ENCODE peak calls at places on chromosomes 11 and 22, in six cellular contexts. B, T, Z, H, J and X are unnamed samples.

GRCh38 chr11:105935791-105936190 is 86.2 kb downstream of the MSANTD4 start:
- DNase-seq in B (no peak), T (no peak), Z (peak), H (no peak), J (no peak), X (no peak)

GRCh38 chr11:57349491-57350274 is 11.5 kb downstream of the P2RX3 start:
- DNase-seq in B (no peak), T (peak), Z (peak), H (peak), J (peak), X (peak)

GRCh38 chr22:27992294-27993165 is 73.5 kb upstream of the PITPNB start:
- DNase-seq in B (peak), T (no peak), Z (peak), H (peak), J (no peak), X (no peak)

GRCh38 chr11:11502303-11502828 is 119.4 kb downstream of the GALNT18 start:
- DNase-seq in B (no peak), T (no peak), Z (no peak), H (no peak), J (no peak), X (no peak)

GRCh38 chr11:123186291-123186690 is 8.8 kb downstream of the CLMP start:
- DNase-seq in B (no peak), T (peak), Z (no peak), H (no peak), J (no peak), X (no peak)

GRCh38 chr22:38126928-38127668 is 16.6 kb upstream of the BAIAP2L2 start:
- DNase-seq in B (no peak), T (no peak), Z (no peak), H (no peak), J (no peak), X (no peak)

GRCh38 chr11:115682101-115682500 is 177.9 kb upstream of the CADM1 start:
- DNase-seq in B (no peak), T (no peak), Z (no peak), H (no peak), J (no peak), X (no peak)

GRCh38 chr22:36643033-36643432 is 60.5 kb downstream of the CACNG2 start:
- DNase-seq in B (no peak), T (no peak), Z (no peak), H (no peak), J (no peak), X (no peak)

GRCh38 chr11:116122697-116123472 is 618.7 kb upstream of the CADM1 start:
- DNase-seq in B (peak), T (no peak), Z (no peak), H (no peak), J (no peak), X (no peak)

GRCh38 chr11:130206141-130206540 is 46.6 kb downstream of the ST14 start:
- DNase-seq in B (no peak), T (no peak), Z (no peak), H (no peak), J (no peak), X (no peak)

GRCh38 chr11:62732830-62733229 is 4.5 kb downstream of the TTC9C start:
- DNase-seq in B (no peak), T (peak), Z (peak), H (no peak), J (no peak), X (no peak)

GRCh38 chr11:31387379-31387778 is 17.7 kb downstream of the DNAJC24 start:
- DNase-seq in B (no peak), T (no peak), Z (peak), H (no peak), J (no peak), X (no peak)

GRCh38 chr11:13348305-13348704 is 70.7 kb downstream of the BMAL1 start:
- DNase-seq in B (no peak), T (no peak), Z (no peak), H (no peak), J (no peak), X (no peak)

GRCh38 chr11:98732947-98733346 is 287.8 kb upstream of the CNTN5 start:
- DNase-seq in B (no peak), T (no peak), Z (no peak), H (no peak), J (no peak), X (no peak)

GRCh38 chr11:18699848-18700261 is 1.3 kb downstream of the TMEM86A start:
- DNase-seq in B (no peak), T (no peak), Z (no peak), H (peak), J (no peak), X (peak)

GRCh38 chr22:47334596-47334995 is 572.1 kb downstream of the TBC1D22A start:
- DNase-seq in B (no peak), T (no peak), Z (no peak), H (no peak), J (no peak), X (no peak)

GRCh38 chr11:61075891-61076290 is 26.4 kb upstream of the CD5 start:
- DNase-seq in B (no peak), T (peak), Z (peak), H (no peak), J (no peak), X (no peak)

GRCh38 chr22:44161673-44162072 is 19.1 kb upstream of the PARVG start:
- DNase-seq in B (no peak), T (no peak), Z (no peak), H (no peak), J (no peak), X (no peak)

GRCh38 chr22:45968003-45968650 is 8.8 kb downstream of the WNT7B start:
- DNase-seq in B (no peak), T (no peak), Z (no peak), H (no peak), J (no peak), X (no peak)

GRCh38 chr11:102345923-102346322 is 1.1 kb upstream of the BIRC2 start:
- DNase-seq in B (no peak), T (peak), Z (no peak), H (no peak), J (no peak), X (no peak)

GRCh38 chr11:94152678-94153065 is 24.0 kb downstream of the PANX1 start:
- DNase-seq in B (no peak), T (no peak), Z (no peak), H (no peak), J (no peak), X (no peak)

GRCh38 chr11:13942908-13943505 is 19.5 kb upstream of the SPON1 start:
- DNase-seq in B (no peak), T (peak), Z (no peak), H (no peak), J (no peak), X (no peak)

GRCh38 chr11:4626207-4627105 is 10.8 kb upstream of the OR51D1 start:
- DNase-seq in B (no peak), T (peak), Z (peak), H (peak), J (no peak), X (peak)

GRCh38 chr22:36806824-36807223 is 10.0 kb downstream of the PVALB start:
- DNase-seq in B (no peak), T (no peak), Z (no peak), H (no peak), J (no peak), X (no peak)

GRCh38 chr11:1077033-1077416 is 2.4 kb downstream of the MUC2 start:
- DNase-seq in B (no peak), T (no peak), Z (no peak), H (peak), J (no peak), X (no peak)

GRCh38 chr22:42978453-42979103 is 36.4 kb downstream of the PACSIN2 start:
- DNase-seq in B (no peak), T (peak), Z (no peak), H (no peak), J (no peak), X (no peak)

GRCh38 chr11:17413414-17414316 is 25.2 kb upstream of the KCNJ11 start:
- DNase-seq in B (no peak), T (no peak), Z (no peak), H (no peak), J (no peak), X (no peak)

GRCh38 chr22:43955883-43956286 is 643 bp downstream of the SAMM50 start:
- DNase-seq in B (no peak), T (peak), Z (peak), H (no peak), J (no peak), X (no peak)

GRCh38 chr11:26268980-26269660 is 62.8 kb upstream of the ANO3 start:
- DNase-seq in B (no peak), T (no peak), Z (no peak), H (no peak), J (no peak), X (no peak)

GRCh38 chr11:68546555-68546954 is 86.0 kb downstream of the PPP6R3 start:
- DNase-seq in B (no peak), T (peak), Z (no peak), H (no peak), J (peak), X (no peak)

GRCh38 chr11:35146074-35146521 is 7.1 kb downstream of the CD44 start:
- DNase-seq in B (no peak), T (peak), Z (no peak), H (no peak), J (no peak), X (peak)

GRCh38 chr22:32413715-32414114 is 1.7 kb upstream of the RTCB start:
- DNase-seq in B (no peak), T (peak), Z (peak), H (no peak), J (no peak), X (no peak)

GRCh38 chr11:46431211-46431610 is 39.6 kb upstream of the CHRM4 start:
- DNase-seq in B (no peak), T (no peak), Z (no peak), H (no peak), J (no peak), X (no peak)

GRCh38 chr11:130801287-130802146 is 114.8 kb downstream of the SNX19 start:
- DNase-seq in B (no peak), T (peak), Z (no peak), H (no peak), J (no peak), X (no peak)

GRCh38 chr22:35480627-35481565 is 59.7 kb upstream of the RASD2 start:
- DNase-seq in B (no peak), T (peak), Z (no peak), H (no peak), J (no peak), X (no peak)

GRCh38 chr11:57308426-57309060 is 16.2 kb downstream of the TNKS1BP1 start:
- DNase-seq in B (no peak), T (no peak), Z (no peak), H (no peak), J (no peak), X (no peak)

GRCh38 chr11:131025421-131026126 is 109.3 kb upstream of the SNX19 start:
- DNase-seq in B (no peak), T (no peak), Z (no peak), H (no peak), J (no peak), X (no peak)

DNA sequence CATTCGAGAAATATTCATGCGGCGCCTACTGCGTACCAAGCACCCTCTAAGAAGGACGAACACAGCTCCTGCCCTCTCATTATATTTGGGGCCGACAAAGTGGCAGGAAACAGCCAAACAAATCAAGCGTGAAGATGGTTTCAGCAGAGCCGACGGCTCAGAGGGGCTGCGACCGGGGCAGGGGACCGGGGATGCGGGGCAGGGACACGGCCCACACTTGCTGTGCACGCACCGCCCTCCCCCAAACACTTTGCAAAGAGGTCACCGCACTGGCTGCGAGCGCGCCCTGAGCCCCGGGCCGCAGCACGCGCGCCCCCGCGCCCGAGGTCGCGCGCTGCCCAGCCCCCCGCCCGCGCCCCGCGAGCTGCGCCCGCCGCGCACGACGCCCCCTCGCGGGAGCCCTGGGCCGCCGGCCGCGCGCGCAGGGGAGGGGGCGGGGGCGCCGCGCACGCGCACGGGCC is 255 bp upstream of the SYNGR1 start:
- DNase-seq in B (no peak), T (peak), Z (peak), H (peak), J (no peak), X (no peak)
- H3K27ac ChIP-seq in B (no peak), T (no peak), Z (no peak), H (peak), J (no peak), X (peak)

DNA sequence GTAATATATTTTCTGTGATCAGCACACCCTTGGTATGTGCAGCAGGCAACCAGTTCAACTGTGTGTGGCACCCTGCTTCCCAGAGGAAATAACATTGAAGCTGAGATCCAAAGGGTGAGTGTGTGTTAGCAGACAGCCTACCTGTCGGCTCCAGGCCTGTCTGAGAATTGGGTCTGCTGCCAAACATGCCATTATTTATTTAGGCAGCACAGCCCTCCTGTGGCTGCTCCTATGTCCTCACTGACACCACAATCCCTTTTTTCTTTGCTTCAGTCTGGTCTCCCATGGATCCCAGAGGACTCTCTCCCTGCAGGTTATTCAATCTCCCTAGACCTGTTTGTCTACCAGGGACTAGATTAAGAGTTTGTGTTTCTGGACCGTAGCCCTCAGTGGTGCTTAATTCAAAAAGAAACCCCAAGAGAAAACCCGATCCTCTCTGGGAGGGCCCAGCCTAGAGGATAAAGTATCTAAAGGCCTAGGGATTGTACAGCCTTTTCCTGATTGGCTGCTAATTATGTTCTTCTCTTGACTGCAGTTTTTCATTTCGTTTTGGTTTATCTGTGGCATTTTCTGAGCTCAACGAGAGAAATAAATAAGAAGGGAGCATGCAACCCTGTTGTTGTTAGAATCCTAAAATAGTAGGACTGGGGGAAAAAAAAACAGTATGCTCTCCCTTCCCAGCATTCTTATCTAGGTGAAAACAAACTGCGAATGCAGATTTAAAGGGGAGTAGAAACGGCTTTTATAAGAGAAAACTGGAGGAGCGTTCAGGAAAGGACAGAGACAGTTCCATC is 24.1 kb downstream of the KCNE3 start:
- DNase-seq in B (no peak), T (no peak), Z (peak), H (no peak), J (no peak), X (no peak)
- H3K27ac ChIP-seq in B (peak), T (no peak), Z (peak), H (peak), J (no peak), X (no peak)

GRCh38 chr11:117197006-117197405 is 2.2 kb upstream of the TAGLN start:
- DNase-seq in B (no peak), T (no peak), Z (no peak), H (no peak), J (no peak), X (no peak)
- H3K27ac ChIP-seq in B (peak), T (no peak), Z (no peak), H (no peak), J (no peak), X (no peak)

DNA sequence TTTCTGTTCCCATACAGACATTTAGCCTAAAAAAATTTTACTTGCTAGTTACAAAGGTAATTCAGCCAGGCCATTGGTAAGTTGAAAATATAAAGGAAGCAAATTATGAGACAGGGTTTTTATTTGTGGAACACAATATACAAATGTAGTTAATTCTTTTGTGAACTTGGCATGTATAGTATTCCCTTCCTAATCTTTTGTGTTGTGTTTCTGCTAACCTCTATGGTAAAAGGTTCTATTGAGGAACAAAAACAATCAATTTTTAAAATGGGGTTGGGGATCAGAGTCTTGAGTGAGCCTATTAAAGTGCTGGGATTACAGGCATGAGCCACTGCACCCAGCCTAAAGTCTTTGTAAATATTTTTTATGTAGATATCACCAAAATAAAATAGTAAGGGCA is 14.1 kb downstream of the SWAP70 start:
- DNase-seq in B (no peak), T (no peak), Z (no peak), H (no peak), J (no peak), X (no peak)
- H3K27ac ChIP-seq in B (no peak), T (peak), Z (peak), H (no peak), J (no peak), X (no peak)

DNA sequence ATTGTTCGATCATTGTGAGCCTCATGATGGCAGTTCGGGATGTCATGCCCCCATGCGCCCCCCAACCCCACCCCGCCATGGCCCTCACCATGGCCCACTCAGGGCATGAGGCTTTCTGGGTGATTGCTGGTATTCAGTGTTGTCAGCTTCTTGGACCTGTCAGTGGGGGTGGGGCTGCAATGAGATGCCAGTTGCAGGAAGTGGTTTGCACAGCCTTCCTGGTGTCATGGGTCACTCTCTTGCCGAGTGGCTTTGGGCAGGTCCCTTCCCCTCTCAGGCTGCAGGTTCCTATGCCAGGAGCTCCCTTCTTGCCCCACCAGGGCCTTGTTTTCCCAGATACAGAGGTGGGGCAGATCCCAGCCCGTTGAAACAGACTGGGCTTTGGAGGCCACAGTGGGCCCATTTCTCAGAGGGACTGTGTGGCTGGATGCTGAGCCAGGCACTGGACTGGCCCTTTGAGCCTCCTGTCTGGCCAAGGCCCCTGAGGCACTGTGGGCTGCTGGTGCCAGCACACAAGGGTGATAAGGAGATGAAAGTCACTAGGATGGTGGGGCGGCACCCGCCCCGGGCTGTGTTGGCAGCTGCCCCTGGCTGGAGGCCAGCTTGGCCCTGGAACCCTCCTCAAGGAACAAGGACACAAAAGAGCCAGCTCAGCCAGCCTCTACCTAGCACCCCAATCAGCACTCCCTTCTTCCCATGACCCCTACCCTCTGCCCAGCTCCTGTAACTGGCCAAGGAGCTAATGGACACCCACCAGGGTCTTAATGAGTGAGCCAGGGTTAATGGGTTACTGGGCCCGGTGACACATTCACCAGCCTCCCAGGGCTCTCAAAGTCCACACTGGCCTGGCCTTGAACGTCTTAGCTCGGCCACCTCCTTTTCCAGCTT is 1.5 kb upstream of the GGT1 start:
- DNase-seq in B (no peak), T (no peak), Z (no peak), H (no peak), J (peak), X (peak)
- H3K27ac ChIP-seq in B (no peak), T (no peak), Z (no peak), H (no peak), J (peak), X (no peak)

GRCh38 chr11:16309226-16309625 is 47.1 kb downstream of the SOX6 start:
- DNase-seq in B (no peak), T (no peak), Z (no peak), H (no peak), J (no peak), X (no peak)
- H3K27ac ChIP-seq in B (no peak), T (no peak), Z (no peak), H (no peak), J (no peak), X (no peak)

DNA sequence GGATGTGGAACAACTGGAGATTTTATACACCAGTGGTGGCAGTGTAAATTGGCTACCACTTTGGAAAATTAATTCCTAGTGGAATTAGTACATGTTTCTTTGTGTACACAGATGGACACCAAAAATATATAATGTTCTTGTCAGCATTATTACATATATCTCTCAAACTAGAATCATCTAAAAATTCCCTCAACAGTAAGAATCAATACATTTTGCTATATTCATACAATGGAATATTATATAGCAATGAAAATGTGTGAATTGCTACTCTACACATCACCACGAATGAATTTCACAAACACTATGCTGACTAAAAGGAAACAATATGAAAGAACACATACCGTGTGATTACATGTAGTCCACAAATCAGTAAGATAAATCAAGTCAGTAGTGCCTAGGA is 33.9 kb downstream of the CCDC90B start:
- DNase-seq in B (no peak), T (no peak), Z (no peak), H (no peak), J (no peak), X (no peak)
- H3K27ac ChIP-seq in B (peak), T (no peak), Z (no peak), H (no peak), J (no peak), X (no peak)